ENCODE peak calls at places on chromosomes 6 and 20, in nine cellular contexts. One of them, this sample, is unnamed.

GRCh38 chr20:54172532-54172855 is 1.3 kb downstream of the CYP24A1 start:
- DNase-seq in naive thymus-derived CD8-positive, alpha-beta T cell: no peak
- DNase-seq in NCI-H1105 treated with DMSO at 0.1 percent for 48 hours: peak
- DNase-seq in HepG2: no peak
- DNase-seq in foreskin keratinocyte: no peak
- DNase-seq in breast epithelium: no peak
- DNase-seq in C1 segment of cervical spinal cord: no peak
- DNase-seq in skeletal muscle cell: no peak
- DNase-seq in LHCN-M2: no peak
- DNase-seq in this sample: no peak

GRCh38 chr6:92109256-92109655 is 1310.1 kb downstream of the EPHA7 start:
- DNase-seq in naive thymus-derived CD8-positive, alpha-beta T cell: no peak
- DNase-seq in C1 segment of cervical spinal cord: no peak
- DNase-seq in skeletal muscle cell: no peak
- DNase-seq in foreskin keratinocyte: no peak
- DNase-seq in LHCN-M2: no peak
- DNase-seq in NCI-H1105 treated with DMSO at 0.1 percent for 48 hours: no peak
- DNase-seq in breast epithelium: no peak
- DNase-seq in HepG2: no peak
- DNase-seq in this sample: no peak

GRCh38 chr6:105184921-105185320 is 5.1 kb upstream of the POPDC3 start:
- DNase-seq in skeletal muscle cell: no peak
- DNase-seq in foreskin keratinocyte: no peak
- DNase-seq in LHCN-M2: peak
- DNase-seq in breast epithelium: no peak
- DNase-seq in NCI-H1105 treated with DMSO at 0.1 percent for 48 hours: no peak
- DNase-seq in naive thymus-derived CD8-positive, alpha-beta T cell: no peak
- DNase-seq in HepG2: no peak
- DNase-seq in C1 segment of cervical spinal cord: no peak
- DNase-seq in this sample: no peak

GRCh38 chr6:96789871-96790270 is 47.4 kb downstream of the GPR63 start:
- DNase-seq in NCI-H1105 treated with DMSO at 0.1 percent for 48 hours: no peak
- DNase-seq in skeletal muscle cell: no peak
- DNase-seq in foreskin keratinocyte: peak
- DNase-seq in C1 segment of cervical spinal cord: no peak
- DNase-seq in LHCN-M2: no peak
- DNase-seq in HepG2: no peak
- DNase-seq in naive thymus-derived CD8-positive, alpha-beta T cell: no peak
- DNase-seq in breast epithelium: no peak
- DNase-seq in this sample: no peak

GRCh38 chr20:63164681-63165537 is 51.0 kb downstream of the YTHDF1 start:
- DNase-seq in LHCN-M2: no peak
- DNase-seq in NCI-H1105 treated with DMSO at 0.1 percent for 48 hours: no peak
- DNase-seq in C1 segment of cervical spinal cord: no peak
- DNase-seq in breast epithelium: no peak
- DNase-seq in HepG2: no peak
- DNase-seq in foreskin keratinocyte: no peak
- DNase-seq in skeletal muscle cell: no peak
- DNase-seq in naive thymus-derived CD8-positive, alpha-beta T cell: no peak
- DNase-seq in this sample: no peak

GRCh38 chr6:5936140-5936539 is 70.6 kb downstream of the NRN1 start:
- DNase-seq in skeletal muscle cell: no peak
- DNase-seq in NCI-H1105 treated with DMSO at 0.1 percent for 48 hours: no peak
- DNase-seq in naive thymus-derived CD8-positive, alpha-beta T cell: no peak
- DNase-seq in foreskin keratinocyte: peak
- DNase-seq in C1 segment of cervical spinal cord: no peak
- DNase-seq in LHCN-M2: peak
- DNase-seq in HepG2: no peak
- DNase-seq in breast epithelium: no peak
- DNase-seq in this sample: no peak

GRCh38 chr20:49612127-49612738 is 44.3 kb upstream of the PTGIS start:
- DNase-seq in LHCN-M2: peak
- DNase-seq in naive thymus-derived CD8-positive, alpha-beta T cell: no peak
- DNase-seq in HepG2: peak
- DNase-seq in skeletal muscle cell: no peak
- DNase-seq in foreskin keratinocyte: no peak
- DNase-seq in NCI-H1105 treated with DMSO at 0.1 percent for 48 hours: no peak
- DNase-seq in breast epithelium: peak
- DNase-seq in C1 segment of cervical spinal cord: peak
- DNase-seq in this sample: peak

GRCh38 chr6:39770476-39770875 is 21.7 kb upstream of the DAAM2 start:
- DNase-seq in NCI-H1105 treated with DMSO at 0.1 percent for 48 hours: no peak
- DNase-seq in HepG2: no peak
- DNase-seq in skeletal muscle cell: no peak
- DNase-seq in foreskin keratinocyte: no peak
- DNase-seq in C1 segment of cervical spinal cord: no peak
- DNase-seq in naive thymus-derived CD8-positive, alpha-beta T cell: no peak
- DNase-seq in breast epithelium: no peak
- DNase-seq in LHCN-M2: no peak
- DNase-seq in this sample: peak

GRCh38 chr6:38445912-38446311 is 193.8 kb downstream of the BTBD9 start:
- DNase-seq in NCI-H1105 treated with DMSO at 0.1 percent for 48 hours: no peak
- DNase-seq in skeletal muscle cell: no peak
- DNase-seq in breast epithelium: no peak
- DNase-seq in foreskin keratinocyte: no peak
- DNase-seq in HepG2: no peak
- DNase-seq in naive thymus-derived CD8-positive, alpha-beta T cell: no peak
- DNase-seq in LHCN-M2: no peak
- DNase-seq in C1 segment of cervical spinal cord: no peak
- DNase-seq in this sample: no peak

GRCh38 chr6:79605968-79606764 is 25.0 kb upstream of the SH3BGRL2 start:
- DNase-seq in naive thymus-derived CD8-positive, alpha-beta T cell: no peak
- DNase-seq in LHCN-M2: no peak
- DNase-seq in breast epithelium: no peak
- DNase-seq in skeletal muscle cell: no peak
- DNase-seq in C1 segment of cervical spinal cord: no peak
- DNase-seq in foreskin keratinocyte: peak
- DNase-seq in NCI-H1105 treated with DMSO at 0.1 percent for 48 hours: no peak
- DNase-seq in HepG2: no peak
- DNase-seq in this sample: no peak

GRCh38 chr6:154882107-154882506 is 113.0 kb upstream of the TIAM2 start:
- DNase-seq in naive thymus-derived CD8-positive, alpha-beta T cell: no peak
- DNase-seq in foreskin keratinocyte: peak
- DNase-seq in skeletal muscle cell: no peak
- DNase-seq in HepG2: no peak
- DNase-seq in LHCN-M2: no peak
- DNase-seq in NCI-H1105 treated with DMSO at 0.1 percent for 48 hours: no peak
- DNase-seq in C1 segment of cervical spinal cord: no peak
- DNase-seq in breast epithelium: peak
- DNase-seq in this sample: no peak

GRCh38 chr20:13243826-13244376 is 22.8 kb downstream of the ISM1 start:
- DNase-seq in skeletal muscle cell: peak
- DNase-seq in C1 segment of cervical spinal cord: no peak
- DNase-seq in breast epithelium: no peak
- DNase-seq in naive thymus-derived CD8-positive, alpha-beta T cell: no peak
- DNase-seq in NCI-H1105 treated with DMSO at 0.1 percent for 48 hours: no peak
- DNase-seq in HepG2: peak
- DNase-seq in foreskin keratinocyte: peak
- DNase-seq in LHCN-M2: peak
- DNase-seq in this sample: no peak

GRCh38 chr6:85390105-85390728 is 59.7 kb upstream of the NT5E start:
- DNase-seq in LHCN-M2: peak
- DNase-seq in breast epithelium: no peak
- DNase-seq in foreskin keratinocyte: peak
- DNase-seq in NCI-H1105 treated with DMSO at 0.1 percent for 48 hours: no peak
- DNase-seq in naive thymus-derived CD8-positive, alpha-beta T cell: no peak
- DNase-seq in C1 segment of cervical spinal cord: no peak
- DNase-seq in HepG2: peak
- DNase-seq in skeletal muscle cell: no peak
- DNase-seq in this sample: no peak

GRCh38 chr6:165487347-165487746 is 175.7 kb downstream of the PDE10A start:
- DNase-seq in C1 segment of cervical spinal cord: no peak
- DNase-seq in LHCN-M2: peak
- DNase-seq in skeletal muscle cell: no peak
- DNase-seq in foreskin keratinocyte: no peak
- DNase-seq in breast epithelium: no peak
- DNase-seq in HepG2: no peak
- DNase-seq in NCI-H1105 treated with DMSO at 0.1 percent for 48 hours: no peak
- DNase-seq in naive thymus-derived CD8-positive, alpha-beta T cell: no peak
- DNase-seq in this sample: no peak

GRCh38 chr6:26020291-26020982 is 57.8 kb downstream of the TRIM38 start:
- DNase-seq in HepG2: no peak
- DNase-seq in skeletal muscle cell: peak
- DNase-seq in foreskin keratinocyte: peak
- DNase-seq in NCI-H1105 treated with DMSO at 0.1 percent for 48 hours: peak
- DNase-seq in C1 segment of cervical spinal cord: peak
- DNase-seq in naive thymus-derived CD8-positive, alpha-beta T cell: peak
- DNase-seq in LHCN-M2: peak
- DNase-seq in breast epithelium: peak
- DNase-seq in this sample: peak

GRCh38 chr20:48404598-48404997 is 423.2 kb downstream of the PREX1 start:
- DNase-seq in skeletal muscle cell: no peak
- DNase-seq in naive thymus-derived CD8-positive, alpha-beta T cell: no peak
- DNase-seq in breast epithelium: no peak
- DNase-seq in NCI-H1105 treated with DMSO at 0.1 percent for 48 hours: no peak
- DNase-seq in HepG2: peak
- DNase-seq in LHCN-M2: no peak
- DNase-seq in C1 segment of cervical spinal cord: no peak
- DNase-seq in foreskin keratinocyte: no peak
- DNase-seq in this sample: no peak

GRCh38 chr20:24771651-24772061 is 177.4 kb upstream of the CST7 start:
- DNase-seq in NCI-H1105 treated with DMSO at 0.1 percent for 48 hours: no peak
- DNase-seq in breast epithelium: no peak
- DNase-seq in naive thymus-derived CD8-positive, alpha-beta T cell: no peak
- DNase-seq in foreskin keratinocyte: no peak
- DNase-seq in skeletal muscle cell: no peak
- DNase-seq in LHCN-M2: no peak
- DNase-seq in HepG2: no peak
- DNase-seq in C1 segment of cervical spinal cord: no peak
- DNase-seq in this sample: no peak

GRCh38 chr6:135270676-135271536 is 89.8 kb downstream of the MYB start:
- DNase-seq in foreskin keratinocyte: peak
- DNase-seq in LHCN-M2: no peak
- DNase-seq in HepG2: no peak
- DNase-seq in naive thymus-derived CD8-positive, alpha-beta T cell: no peak
- DNase-seq in NCI-H1105 treated with DMSO at 0.1 percent for 48 hours: peak
- DNase-seq in skeletal muscle cell: no peak
- DNase-seq in C1 segment of cervical spinal cord: no peak
- DNase-seq in breast epithelium: peak
- DNase-seq in this sample: no peak

GRCh38 chr6:20811112-20811746 is 277.0 kb downstream of the CDKAL1 start:
- DNase-seq in skeletal muscle cell: peak
- DNase-seq in NCI-H1105 treated with DMSO at 0.1 percent for 48 hours: no peak
- DNase-seq in breast epithelium: no peak
- DNase-seq in foreskin keratinocyte: peak
- DNase-seq in HepG2: no peak
- DNase-seq in C1 segment of cervical spinal cord: no peak
- DNase-seq in LHCN-M2: peak
- DNase-seq in naive thymus-derived CD8-positive, alpha-beta T cell: no peak
- DNase-seq in this sample: no peak

GRCh38 chr6:36139991-36140710 is 9.8 kb downstream of the MAPK13 start:
- DNase-seq in NCI-H1105 treated with DMSO at 0.1 percent for 48 hours: no peak
- DNase-seq in HepG2: no peak
- DNase-seq in skeletal muscle cell: no peak
- DNase-seq in foreskin keratinocyte: no peak
- DNase-seq in LHCN-M2: no peak
- DNase-seq in C1 segment of cervical spinal cord: no peak
- DNase-seq in naive thymus-derived CD8-positive, alpha-beta T cell: no peak
- DNase-seq in breast epithelium: no peak
- DNase-seq in this sample: no peak

GRCh38 chr6:8135276-8135675 is 32.9 kb upstream of the EEF1E1 start:
- DNase-seq in skeletal muscle cell: no peak
- DNase-seq in foreskin keratinocyte: no peak
- DNase-seq in HepG2: no peak
- DNase-seq in naive thymus-derived CD8-positive, alpha-beta T cell: no peak
- DNase-seq in NCI-H1105 treated with DMSO at 0.1 percent for 48 hours: no peak
- DNase-seq in C1 segment of cervical spinal cord: no peak
- DNase-seq in breast epithelium: no peak
- DNase-seq in LHCN-M2: no peak
- DNase-seq in this sample: no peak

GRCh38 chr20:50304501-50304856 is 113.8 kb downstream of the CEBPB start:
- DNase-seq in breast epithelium: no peak
- DNase-seq in foreskin keratinocyte: no peak
- DNase-seq in LHCN-M2: no peak
- DNase-seq in C1 segment of cervical spinal cord: no peak
- DNase-seq in NCI-H1105 treated with DMSO at 0.1 percent for 48 hours: no peak
- DNase-seq in HepG2: no peak
- DNase-seq in skeletal muscle cell: no peak
- DNase-seq in naive thymus-derived CD8-positive, alpha-beta T cell: no peak
- DNase-seq in this sample: no peak

GRCh38 chr6:7998103-7998725 is 66.0 kb downstream of the BLOC1S5 start:
- DNase-seq in foreskin keratinocyte: peak
- DNase-seq in skeletal muscle cell: peak
- DNase-seq in LHCN-M2: no peak
- DNase-seq in C1 segment of cervical spinal cord: no peak
- DNase-seq in NCI-H1105 treated with DMSO at 0.1 percent for 48 hours: no peak
- DNase-seq in naive thymus-derived CD8-positive, alpha-beta T cell: no peak
- DNase-seq in breast epithelium: no peak
- DNase-seq in HepG2: no peak
- DNase-seq in this sample: no peak

GRCh38 chr6:140178550-140179334 is 804.3 kb upstream of the CITED2 start:
- DNase-seq in C1 segment of cervical spinal cord: no peak
- DNase-seq in foreskin keratinocyte: peak
- DNase-seq in NCI-H1105 treated with DMSO at 0.1 percent for 48 hours: no peak
- DNase-seq in LHCN-M2: peak
- DNase-seq in HepG2: no peak
- DNase-seq in skeletal muscle cell: peak
- DNase-seq in breast epithelium: no peak
- DNase-seq in naive thymus-derived CD8-positive, alpha-beta T cell: no peak
- DNase-seq in this sample: no peak

GRCh38 chr6:10495014-10495413 is 26.1 kb upstream of the GCNT2 start:
- DNase-seq in breast epithelium: no peak
- DNase-seq in naive thymus-derived CD8-positive, alpha-beta T cell: no peak
- DNase-seq in skeletal muscle cell: no peak
- DNase-seq in LHCN-M2: no peak
- DNase-seq in foreskin keratinocyte: no peak
- DNase-seq in HepG2: no peak
- DNase-seq in NCI-H1105 treated with DMSO at 0.1 percent for 48 hours: no peak
- DNase-seq in C1 segment of cervical spinal cord: no peak
- DNase-seq in this sample: no peak

GRCh38 chr6:135267085-135267484 is 86.0 kb downstream of the MYB start:
- DNase-seq in breast epithelium: no peak
- DNase-seq in foreskin keratinocyte: no peak
- DNase-seq in LHCN-M2: no peak
- DNase-seq in naive thymus-derived CD8-positive, alpha-beta T cell: no peak
- DNase-seq in skeletal muscle cell: no peak
- DNase-seq in NCI-H1105 treated with DMSO at 0.1 percent for 48 hours: peak
- DNase-seq in C1 segment of cervical spinal cord: no peak
- DNase-seq in HepG2: peak
- DNase-seq in this sample: no peak

GRCh38 chr20:62448788-62449187 is 21.4 kb upstream of the RBBP8NL start:
- DNase-seq in breast epithelium: no peak
- DNase-seq in C1 segment of cervical spinal cord: no peak
- DNase-seq in skeletal muscle cell: no peak
- DNase-seq in LHCN-M2: no peak
- DNase-seq in foreskin keratinocyte: no peak
- DNase-seq in NCI-H1105 treated with DMSO at 0.1 percent for 48 hours: no peak
- DNase-seq in naive thymus-derived CD8-positive, alpha-beta T cell: no peak
- DNase-seq in HepG2: no peak
- DNase-seq in this sample: no peak

This sample was measured in nucleus accumbens.